ENCODE peak calls at places on chromosomes 1 and 21, in nine cellular contexts. One of them, this sample, is unnamed.
A peak's percentile ranks its signal among the peaks of the same experiment; 100 is the strongest.

GRCh38 chr1:223344491-223344890 is 19.5 kb downstream of the SUSD4 start:
- ATAC-seq in right cardiac atrium: peak; percentile 91
- ATAC-seq in CD8-positive, alpha-beta T cell: no peak
- ATAC-seq in pancreas: peak; percentile 35
- ATAC-seq in heart right ventricle: no peak
- ATAC-seq in HepG2: no peak
- ATAC-seq in lower lobe of right lung: no peak
- ATAC-seq in A549: no peak
- ATAC-seq in psoas muscle: no peak
- ATAC-seq in this sample: peak; percentile 20

GRCh38 chr21:15560383-15561056 is 169.3 kb upstream of the USP25 start:
- ATAC-seq in right cardiac atrium: no peak
- ATAC-seq in CD8-positive, alpha-beta T cell: no peak
- ATAC-seq in pancreas: no peak
- ATAC-seq in heart right ventricle: no peak
- ATAC-seq in HepG2: no peak
- ATAC-seq in lower lobe of right lung: no peak
- ATAC-seq in A549: no peak
- ATAC-seq in psoas muscle: no peak
- ATAC-seq in this sample: no peak

GRCh38 chr21:15222711-15223110 is 157.9 kb upstream of the NRIP1 start:
- ATAC-seq in right cardiac atrium: no peak
- ATAC-seq in CD8-positive, alpha-beta T cell: no peak
- ATAC-seq in pancreas: no peak
- ATAC-seq in heart right ventricle: no peak
- ATAC-seq in HepG2: no peak
- ATAC-seq in lower lobe of right lung: no peak
- ATAC-seq in A549: no peak
- ATAC-seq in psoas muscle: no peak
- ATAC-seq in this sample: no peak

GRCh38 chr1:200877839-200878551 is 5.2 kb downstream of the GPR25 start:
- ATAC-seq in right cardiac atrium: no peak
- ATAC-seq in CD8-positive, alpha-beta T cell: peak; percentile 69
- ATAC-seq in pancreas: no peak
- ATAC-seq in heart right ventricle: no peak
- ATAC-seq in HepG2: no peak
- ATAC-seq in lower lobe of right lung: no peak
- ATAC-seq in A549: peak; percentile 25
- ATAC-seq in psoas muscle: no peak
- ATAC-seq in this sample: no peak

GRCh38 chr1:196933531-196934189 is 9.9 kb upstream of the CFHR2 start:
- ATAC-seq in right cardiac atrium: no peak
- ATAC-seq in CD8-positive, alpha-beta T cell: no peak
- ATAC-seq in pancreas: no peak
- ATAC-seq in heart right ventricle: no peak
- ATAC-seq in HepG2: peak; percentile 58
- ATAC-seq in lower lobe of right lung: peak; percentile 18
- ATAC-seq in A549: no peak
- ATAC-seq in psoas muscle: no peak
- ATAC-seq in this sample: no peak

GRCh38 chr1:19825298-19825697 is 10.2 kb upstream of the RNF186 start:
- ATAC-seq in right cardiac atrium: no peak
- ATAC-seq in CD8-positive, alpha-beta T cell: no peak
- ATAC-seq in pancreas: peak; percentile 95
- ATAC-seq in heart right ventricle: no peak
- ATAC-seq in HepG2: peak; percentile 85
- ATAC-seq in lower lobe of right lung: no peak
- ATAC-seq in A549: no peak
- ATAC-seq in psoas muscle: no peak
- ATAC-seq in this sample: no peak

GRCh38 chr1:210363119-210363518 is 34.4 kb downstream of the HHAT start:
- ATAC-seq in right cardiac atrium: peak; percentile 25
- ATAC-seq in CD8-positive, alpha-beta T cell: no peak
- ATAC-seq in pancreas: no peak
- ATAC-seq in heart right ventricle: no peak
- ATAC-seq in HepG2: no peak
- ATAC-seq in lower lobe of right lung: no peak
- ATAC-seq in A549: no peak
- ATAC-seq in psoas muscle: no peak
- ATAC-seq in this sample: no peak

GRCh38 chr1:159938221-159938852 is 7.1 kb downstream of the IGSF9 start:
- ATAC-seq in right cardiac atrium: no peak
- ATAC-seq in CD8-positive, alpha-beta T cell: no peak
- ATAC-seq in pancreas: no peak
- ATAC-seq in heart right ventricle: no peak
- ATAC-seq in HepG2: no peak
- ATAC-seq in lower lobe of right lung: no peak
- ATAC-seq in A549: no peak
- ATAC-seq in psoas muscle: no peak
- ATAC-seq in this sample: no peak

GRCh38 chr1:161718559-161719324 is 2.6 kb upstream of the FCRLB start:
- ATAC-seq in right cardiac atrium: no peak
- ATAC-seq in CD8-positive, alpha-beta T cell: no peak
- ATAC-seq in pancreas: no peak
- ATAC-seq in heart right ventricle: no peak
- ATAC-seq in HepG2: no peak
- ATAC-seq in lower lobe of right lung: no peak
- ATAC-seq in A549: no peak
- ATAC-seq in psoas muscle: no peak
- ATAC-seq in this sample: no peak

GRCh38 chr1:156401175-156401574 is 32.2 kb downstream of the RHBG start:
- ATAC-seq in right cardiac atrium: no peak
- ATAC-seq in CD8-positive, alpha-beta T cell: no peak
- ATAC-seq in pancreas: no peak
- ATAC-seq in heart right ventricle: no peak
- ATAC-seq in HepG2: no peak
- ATAC-seq in lower lobe of right lung: no peak
- ATAC-seq in A549: peak; percentile 4
- ATAC-seq in psoas muscle: no peak
- ATAC-seq in this sample: no peak

GRCh38 chr1:21293537-21294265 is 3.4 kb upstream of the ECE1 start:
- ATAC-seq in right cardiac atrium: no peak
- ATAC-seq in CD8-positive, alpha-beta T cell: peak; percentile 18
- ATAC-seq in pancreas: no peak
- ATAC-seq in heart right ventricle: no peak
- ATAC-seq in HepG2: no peak
- ATAC-seq in lower lobe of right lung: no peak
- ATAC-seq in A549: no peak
- ATAC-seq in psoas muscle: no peak
- ATAC-seq in this sample: no peak

GRCh38 chr1:21294266-21295058 is 4.2 kb upstream of the ECE1 start:
- ATAC-seq in right cardiac atrium: peak; percentile 33
- ATAC-seq in CD8-positive, alpha-beta T cell: peak; percentile 72
- ATAC-seq in pancreas: no peak
- ATAC-seq in heart right ventricle: peak; percentile 24
- ATAC-seq in HepG2: no peak
- ATAC-seq in lower lobe of right lung: peak; percentile 54
- ATAC-seq in A549: no peak
- ATAC-seq in psoas muscle: peak; percentile 36
- ATAC-seq in this sample: no peak

GRCh38 chr1:21292503-21292990 is 2.3 kb upstream of the ECE1 start:
- ATAC-seq in right cardiac atrium: peak; percentile 31
- ATAC-seq in CD8-positive, alpha-beta T cell: no peak
- ATAC-seq in pancreas: no peak
- ATAC-seq in heart right ventricle: peak; percentile 18
- ATAC-seq in HepG2: no peak
- ATAC-seq in lower lobe of right lung: no peak
- ATAC-seq in A549: no peak
- ATAC-seq in psoas muscle: no peak
- ATAC-seq in this sample: no peak

GRCh38 chr1:21291964-21292363 is 1.7 kb upstream of the ECE1 start:
- ATAC-seq in right cardiac atrium: no peak
- ATAC-seq in CD8-positive, alpha-beta T cell: no peak
- ATAC-seq in pancreas: no peak
- ATAC-seq in heart right ventricle: no peak
- ATAC-seq in HepG2: no peak
- ATAC-seq in lower lobe of right lung: no peak
- ATAC-seq in A549: no peak
- ATAC-seq in psoas muscle: no peak
- ATAC-seq in this sample: no peak

GRCh38 chr1:21292991-21293536 is 2.8 kb upstream of the ECE1 start:
- ATAC-seq in right cardiac atrium: no peak
- ATAC-seq in CD8-positive, alpha-beta T cell: peak; percentile 7
- ATAC-seq in pancreas: no peak
- ATAC-seq in heart right ventricle: peak; percentile 26
- ATAC-seq in HepG2: no peak
- ATAC-seq in lower lobe of right lung: no peak
- ATAC-seq in A549: no peak
- ATAC-seq in psoas muscle: no peak
- ATAC-seq in this sample: no peak
- H3K4me3 ChIP-seq in right cardiac atrium: no peak overlapping the region
- H3K4me3 ChIP-seq in CD8-positive, alpha-beta T cell: peak overlapping the region; percentile 86
- H3K4me3 ChIP-seq in pancreas: no peak overlapping the region
- H3K4me3 ChIP-seq in heart right ventricle: no peak overlapping the region
- H3K4me3 ChIP-seq in HepG2: no peak overlapping the region
- H3K4me3 ChIP-seq in lower lobe of right lung: peak overlapping the region; percentile 31
- H3K4me3 ChIP-seq in A549: no peak overlapping the region
- H3K4me3 ChIP-seq in psoas muscle: no peak overlapping the region
- H3K4me3 ChIP-seq in this sample: no peak overlapping the region

GRCh38 chr1:207393610-207394009 is 60.5 kb upstream of the CR2 start:
- ATAC-seq in right cardiac atrium: no peak
- ATAC-seq in CD8-positive, alpha-beta T cell: no peak
- ATAC-seq in pancreas: peak; percentile 53
- ATAC-seq in heart right ventricle: no peak
- ATAC-seq in HepG2: no peak
- ATAC-seq in lower lobe of right lung: peak; percentile 54
- ATAC-seq in A549: peak; percentile 45
- ATAC-seq in psoas muscle: no peak
- ATAC-seq in this sample: no peak

GRCh38 chr1:207388721-207389120 is 65.4 kb upstream of the CR2 start:
- ATAC-seq in right cardiac atrium: no peak
- ATAC-seq in CD8-positive, alpha-beta T cell: no peak
- ATAC-seq in pancreas: no peak
- ATAC-seq in heart right ventricle: no peak
- ATAC-seq in HepG2: no peak
- ATAC-seq in lower lobe of right lung: no peak
- ATAC-seq in A549: no peak
- ATAC-seq in psoas muscle: no peak
- ATAC-seq in this sample: no peak

DNA sequence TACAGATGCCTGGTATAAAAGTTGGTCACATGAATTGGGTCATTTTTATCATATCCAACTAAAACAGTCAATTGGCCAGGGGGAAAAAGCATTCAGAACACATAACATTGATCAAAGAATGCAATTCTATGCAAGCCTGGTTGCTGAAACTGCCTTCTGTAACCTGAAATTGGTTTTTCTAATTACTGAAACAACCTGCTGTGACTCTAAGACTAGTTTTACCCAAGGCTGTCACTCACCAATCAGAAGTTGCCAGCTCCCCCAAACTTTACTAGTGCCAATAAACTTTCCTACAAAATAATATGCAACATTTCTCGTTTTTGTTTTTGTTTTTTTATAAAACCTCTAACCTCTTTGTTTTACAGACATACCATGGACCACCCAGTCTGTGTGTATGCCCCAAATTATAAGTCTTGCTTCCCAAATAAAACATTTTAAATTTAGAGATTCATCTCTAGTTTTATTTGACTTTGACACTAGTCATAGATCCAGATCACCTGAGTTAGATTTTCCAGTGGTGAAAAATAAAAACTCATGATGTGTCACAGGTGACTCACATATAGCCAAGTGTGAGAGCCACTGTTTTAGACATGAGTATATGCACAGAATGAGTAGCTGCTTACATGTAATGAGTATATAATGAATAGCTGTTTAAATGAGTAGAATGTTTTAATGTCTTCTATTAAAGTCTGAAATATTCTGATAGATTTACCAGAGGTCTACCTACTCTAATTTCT is 64.2 kb upstream of the CR2 start:
- ATAC-seq in right cardiac atrium: no peak
- ATAC-seq in CD8-positive, alpha-beta T cell: no peak
- ATAC-seq in pancreas: no peak
- ATAC-seq in heart right ventricle: no peak
- ATAC-seq in HepG2: no peak
- ATAC-seq in lower lobe of right lung: no peak
- ATAC-seq in A549: peak; percentile 73
- ATAC-seq in psoas muscle: no peak
- ATAC-seq in this sample: no peak
- H3K27ac ChIP-seq in right cardiac atrium: no peak overlapping the region
- H3K27ac ChIP-seq in CD8-positive, alpha-beta T cell: no peak overlapping the region
- H3K27ac ChIP-seq in pancreas: no peak overlapping the region
- H3K27ac ChIP-seq in heart right ventricle: no peak overlapping the region
- H3K27ac ChIP-seq in HepG2: no peak overlapping the region
- H3K27ac ChIP-seq in lower lobe of right lung: no peak overlapping the region
- H3K27ac ChIP-seq in A549: no peak overlapping the region
- H3K27ac ChIP-seq in psoas muscle: no peak overlapping the region
- H3K27ac ChIP-seq in this sample: no peak overlapping the region

GRCh38 chr21:35529141-35529863 is 480.2 kb upstream of the RUNX1 start:
- ATAC-seq in right cardiac atrium: peak; percentile 47
- ATAC-seq in CD8-positive, alpha-beta T cell: peak; percentile 70
- ATAC-seq in pancreas: no peak
- ATAC-seq in heart right ventricle: peak; percentile 58
- ATAC-seq in HepG2: no peak
- ATAC-seq in lower lobe of right lung: peak; percentile 51
- ATAC-seq in A549: no peak
- ATAC-seq in psoas muscle: no peak
- ATAC-seq in this sample: no peak
- H3K4me3 ChIP-seq in right cardiac atrium: peak overlapping the region; percentile 24
- H3K4me3 ChIP-seq in CD8-positive, alpha-beta T cell: peak overlapping the region; percentile 57
- H3K4me3 ChIP-seq in pancreas: peak overlapping the region; percentile 3
- H3K4me3 ChIP-seq in heart right ventricle: peak overlapping the region; percentile 19
- H3K4me3 ChIP-seq in HepG2: no peak overlapping the region
- H3K4me3 ChIP-seq in lower lobe of right lung: peak overlapping the region; percentile 48
- H3K4me3 ChIP-seq in A549: no peak overlapping the region
- H3K4me3 ChIP-seq in psoas muscle: peak overlapping the region; percentile 49
- H3K4me3 ChIP-seq in this sample: peak overlapping the region; percentile 44

DNA sequence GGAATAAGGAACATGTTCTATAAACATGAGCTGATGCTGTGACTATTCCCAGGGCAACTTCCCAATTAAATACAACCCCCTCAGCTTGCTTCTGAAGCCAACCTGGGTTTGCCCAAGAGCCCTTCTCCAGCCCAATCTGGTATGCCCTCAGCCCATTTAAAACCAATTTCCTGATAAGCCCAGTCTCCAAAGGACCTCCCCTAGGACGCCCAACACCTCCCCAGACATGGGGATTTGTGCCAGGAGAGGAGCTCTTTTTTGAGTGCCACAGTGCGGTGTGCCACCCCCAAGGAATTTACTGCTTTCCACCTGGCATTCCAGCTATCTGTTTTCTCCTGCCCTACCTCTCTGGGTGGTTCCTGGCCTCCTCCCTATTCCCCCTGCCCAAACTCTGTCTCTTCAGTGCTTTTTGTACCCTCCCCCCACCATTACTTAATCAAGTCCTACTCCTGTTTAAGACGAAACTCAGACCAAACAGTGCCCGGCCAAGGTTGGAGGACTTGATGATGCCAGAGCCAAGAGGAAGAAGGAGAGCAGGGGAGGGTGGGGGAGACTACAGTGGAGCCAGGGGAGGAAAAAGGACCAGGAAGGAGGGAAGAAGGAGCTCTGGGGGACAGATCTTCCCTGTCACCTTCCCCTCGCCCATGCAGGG is 11.4 kb upstream of the EFNA1 start:
- ATAC-seq in right cardiac atrium: no peak
- ATAC-seq in CD8-positive, alpha-beta T cell: no peak
- ATAC-seq in pancreas: no peak
- ATAC-seq in heart right ventricle: no peak
- ATAC-seq in HepG2: no peak
- ATAC-seq in lower lobe of right lung: peak; percentile 89
- ATAC-seq in A549: no peak
- ATAC-seq in psoas muscle: no peak
- ATAC-seq in this sample: no peak
- H3K27ac ChIP-seq in right cardiac atrium: no peak overlapping the region
- H3K27ac ChIP-seq in CD8-positive, alpha-beta T cell: no peak overlapping the region
- H3K27ac ChIP-seq in pancreas: no peak overlapping the region
- H3K27ac ChIP-seq in heart right ventricle: no peak overlapping the region
- H3K27ac ChIP-seq in HepG2: no peak overlapping the region
- H3K27ac ChIP-seq in lower lobe of right lung: peak overlapping the region; percentile 68
- H3K27ac ChIP-seq in A549: no peak overlapping the region
- H3K27ac ChIP-seq in psoas muscle: no peak overlapping the region
- H3K27ac ChIP-seq in this sample: no peak overlapping the region